ENCODE peak calls at places on chromosomes 12 and 14, in seven cellular contexts. Z is H9, O is mammary epithelial cell, G is neural progenitor cell, I is DND-41, L is PC-3, E is IMR-90. F is an unnamed sample. For H3K4me1, the result is how much of the 10 kb centered on the place peaks cover.

GRCh38 chr14:71497645-71498086 is 434.6 kb upstream of the RGS6 start:
- DNase-seq in Z (no peak), O (peak), G (no peak), I (peak), L (peak), E (peak), F (no peak)

GRCh38 chr14:54567224-54567633 is 301 bp downstream of the SAMD4A start:
- DNase-seq in Z (peak), O (no peak), G (peak), I (no peak), L (no peak), E (no peak), F (peak)

GRCh38 chr12:93679308-93679933 is 2.2 kb downstream of the CRADD start:
- DNase-seq in Z (no peak), O (no peak), G (no peak), I (no peak), L (no peak), E (no peak), F (no peak)

GRCh38 chr12:92431146-92431545 is 271.6 kb upstream of the PLEKHG7 start:
- DNase-seq in Z (peak), O (no peak), G (peak), I (peak), L (no peak), E (no peak), F (no peak)

GRCh38 chr12:70292017-70292776 is 49.0 kb downstream of the CNOT2 start:
- DNase-seq in Z (no peak), O (no peak), G (no peak), I (no peak), L (no peak), E (no peak), F (no peak)

GRCh38 chr14:20440465-20440864 is 4.5 kb upstream of the KLHL33 start:
- DNase-seq in Z (no peak), O (no peak), G (no peak), I (no peak), L (no peak), E (no peak), F (no peak)

GRCh38 chr14:95465936-95466335 is 50.5 kb downstream of the SYNE3 start:
- DNase-seq in Z (no peak), O (no peak), G (no peak), I (no peak), L (no peak), E (no peak), F (no peak)

GRCh38 chr14:23307687-23308644 is 1.3 kb downstream of the BCL2L2 start:
- DNase-seq in Z (no peak), O (peak), G (no peak), I (no peak), L (peak), E (peak), F (no peak)

GRCh38 chr12:75390156-75390898 is 562 bp upstream of the GLIPR1L2 start:
- DNase-seq in Z (no peak), O (no peak), G (no peak), I (no peak), L (no peak), E (no peak), F (no peak)

GRCh38 chr12:94207467-94208432 is 59.4 kb downstream of the PLXNC1 start:
- DNase-seq in Z (no peak), O (no peak), G (no peak), I (no peak), L (peak), E (no peak), F (peak)

DNA sequence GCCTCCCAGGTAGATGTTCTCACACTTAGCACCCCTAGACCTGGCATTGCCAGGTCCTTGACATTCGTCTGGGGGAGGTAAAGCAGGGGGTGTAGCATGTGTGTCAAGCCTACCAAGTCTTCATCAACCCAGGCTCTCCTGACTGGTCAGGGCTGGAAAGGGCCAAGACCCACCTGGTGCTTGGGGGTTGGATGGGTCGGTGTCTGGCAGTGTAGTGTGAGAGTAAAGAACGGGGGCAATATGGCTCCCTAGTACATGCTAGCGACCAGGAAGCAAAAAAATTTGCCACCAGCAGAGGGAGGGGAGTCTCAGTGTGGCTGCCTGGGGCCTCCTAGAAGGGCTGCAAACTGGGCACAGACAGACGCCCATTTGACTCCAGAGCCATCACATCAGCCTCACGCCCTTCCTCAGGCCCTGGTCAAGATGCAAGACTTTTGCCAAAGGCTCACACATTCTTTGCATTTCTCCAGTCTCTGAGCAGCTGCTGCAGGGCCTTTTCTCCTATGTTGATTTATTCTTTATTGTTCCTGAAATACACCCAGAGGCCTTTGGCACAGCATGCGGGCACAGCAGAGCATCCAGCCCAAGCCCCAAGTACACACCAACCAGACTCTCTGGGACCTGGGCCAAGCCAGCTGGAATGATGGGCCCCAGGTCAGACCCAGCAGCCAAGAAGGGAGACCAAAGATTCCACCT is 38.3 kb upstream of the PNMA1 start:
- DNase-seq in Z (peak), O (peak), G (peak), I (no peak), L (peak), E (peak), F (peak)
- TF ChIP-seq CTCF in Z (peak), O (peak), G (peak), I (peak), L (no peak), E (peak), F (peak)

GRCh38 chr12:39464976-39465375 is 22.1 kb upstream of the KIF21A start:
- DNase-seq in Z (no peak), O (no peak), G (no peak), I (no peak), L (no peak), E (no peak), F (no peak)

GRCh38 chr12:39461059-39461458 is 18.1 kb upstream of the KIF21A start:
- DNase-seq in Z (no peak), O (no peak), G (no peak), I (no peak), L (no peak), E (no peak), F (no peak)

DNA sequence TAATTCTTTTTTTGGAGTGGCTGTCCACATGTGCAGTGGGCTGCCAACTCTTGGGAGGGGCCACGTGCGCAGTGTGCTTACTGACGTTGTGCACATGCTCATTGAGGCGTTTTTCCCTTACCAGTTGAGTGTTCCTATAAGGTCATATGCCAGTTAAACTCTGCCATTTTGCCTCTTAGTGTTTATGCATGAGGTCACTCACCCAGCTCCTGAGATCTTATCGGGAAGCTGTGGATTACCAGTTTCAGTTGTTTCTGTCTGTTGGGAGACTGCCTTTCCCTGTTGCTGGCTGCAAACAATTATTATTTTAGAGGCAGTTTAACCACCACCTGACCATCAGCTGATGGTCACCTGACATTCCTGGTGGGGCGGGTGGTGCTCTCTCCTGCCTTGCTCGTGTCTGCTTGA is 16.1 kb upstream of the KIF21A start:
- DNase-seq in Z (no peak), O (no peak), G (no peak), I (no peak), L (no peak), E (no peak), F (no peak)
- H3K4me1 ChIP-seq in Z (under half), O (under half), G (under half), I (under half), L (under half), E (under half), F (under half)

DNA sequence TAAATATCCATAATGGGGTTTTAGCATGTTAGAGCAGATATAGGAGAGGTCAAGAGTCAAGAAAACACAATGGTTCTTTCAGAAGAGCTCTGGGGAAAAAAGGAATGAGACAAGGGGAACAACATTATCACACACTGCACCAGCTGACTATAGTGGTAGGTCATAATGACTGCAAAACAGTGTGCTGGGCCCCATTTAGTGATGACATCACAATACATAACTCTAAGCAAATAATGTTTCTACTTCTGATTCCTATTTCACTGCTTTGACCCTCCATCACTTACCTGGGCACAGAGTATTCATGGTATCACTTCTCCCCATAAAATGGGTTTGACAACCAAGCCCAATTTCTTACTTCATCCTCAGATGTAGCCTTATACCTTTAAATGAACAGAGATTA is 62.1 kb downstream of the GARIN6 start:
- DNase-seq in Z (no peak), O (no peak), G (no peak), I (no peak), L (no peak), E (no peak), F (no peak)
- H3K4me2 ChIP-seq in Z (no peak), O (no peak), G (no peak), I (no peak), L (no peak), E (no peak), F (no peak)

GRCh38 chr12:71804505-71804904 is 35.1 kb upstream of the TBC1D15 start:
- DNase-seq in Z (peak), O (no peak), G (peak), I (no peak), L (no peak), E (no peak), F (no peak)
- TF ChIP-seq CTCF in Z (no peak), O (no peak), G (no peak), I (no peak), L (no peak), E (no peak), F (no peak)

GRCh38 chr14:72742682-72743195 is 151.2 kb downstream of the DPF3 start:
- DNase-seq in Z (no peak), O (no peak), G (no peak), I (no peak), L (no peak), E (no peak), F (no peak)

GRCh38 chr14:72740504-72740961 is 153.4 kb downstream of the DPF3 start:
- DNase-seq in Z (no peak), O (no peak), G (no peak), I (no peak), L (no peak), E (no peak), F (peak)

GRCh38 chr14:72740966-72741835 is 152.7 kb downstream of the DPF3 start:
- DNase-seq in Z (no peak), O (no peak), G (no peak), I (no peak), L (no peak), E (no peak), F (no peak)

GRCh38 chr14:72743626-72744025 is 150.3 kb downstream of the DPF3 start:
- DNase-seq in Z (no peak), O (no peak), G (no peak), I (no peak), L (no peak), E (no peak), F (peak)

DNA sequence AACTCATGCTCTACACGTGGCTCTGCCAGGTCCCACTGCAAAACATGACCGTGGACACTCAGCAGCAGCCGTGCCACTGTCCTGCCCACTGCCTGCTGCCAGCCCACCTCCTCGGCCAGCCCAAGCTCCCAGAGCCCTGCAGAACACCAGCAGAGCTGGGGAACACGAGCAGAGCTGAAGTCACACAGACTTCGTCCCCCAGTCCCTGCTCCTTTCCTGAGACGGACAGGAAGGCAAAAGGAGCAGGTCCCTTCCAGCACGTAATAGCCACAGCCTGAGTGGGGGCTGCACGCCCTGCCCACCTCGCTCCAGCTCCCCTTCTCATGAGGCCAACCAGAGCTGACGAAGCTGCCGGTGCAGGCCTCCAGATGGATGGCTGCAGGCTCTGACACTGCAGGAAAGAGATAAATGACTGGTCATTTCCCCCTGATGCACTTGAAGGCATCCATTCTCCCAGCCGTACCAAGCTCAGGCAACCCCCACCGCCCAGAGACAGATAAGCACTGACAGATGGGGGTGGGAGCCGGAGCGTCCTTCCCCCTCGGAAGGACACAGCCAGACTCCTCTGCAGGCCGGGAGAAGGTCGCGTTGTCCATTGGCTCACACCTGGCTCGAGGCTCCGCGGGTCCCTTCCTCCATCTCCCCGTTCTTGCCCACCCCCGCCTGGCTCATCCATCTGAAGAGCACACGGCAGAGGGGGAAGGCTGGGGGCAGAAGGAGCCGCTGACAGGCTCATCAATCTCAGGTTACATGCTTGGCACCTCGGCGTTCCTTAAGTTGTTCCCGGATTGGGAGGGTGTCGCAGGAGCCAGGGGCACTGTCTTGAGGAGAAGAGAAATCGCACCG is 151.8 kb downstream of the DPF3 start:
- DNase-seq in Z (no peak), O (no peak), G (peak), I (no peak), L (no peak), E (no peak), F (peak)
- H3K4me1 ChIP-seq in Z (under half), O (under half), G (under half), I (under half), L (under half), E (under half), F (under half)

GRCh38 chr14:69317392-69317755 is 57.4 kb downstream of the GALNT16 start:
- DNase-seq in Z (no peak), O (no peak), G (no peak), I (no peak), L (peak), E (no peak), F (no peak)

GRCh38 chr14:69318241-69318640 is 58.3 kb downstream of the GALNT16 start:
- DNase-seq in Z (peak), O (no peak), G (no peak), I (no peak), L (no peak), E (peak), F (peak)

GRCh38 chr14:69318901-69319475 is 59.0 kb downstream of the GALNT16 start:
- DNase-seq in Z (peak), O (no peak), G (no peak), I (no peak), L (no peak), E (no peak), F (peak)

GRCh38 chr14:69316449-69317391 is 56.8 kb downstream of the GALNT16 start:
- DNase-seq in Z (peak), O (peak), G (no peak), I (no peak), L (peak), E (peak), F (peak)

DNA sequence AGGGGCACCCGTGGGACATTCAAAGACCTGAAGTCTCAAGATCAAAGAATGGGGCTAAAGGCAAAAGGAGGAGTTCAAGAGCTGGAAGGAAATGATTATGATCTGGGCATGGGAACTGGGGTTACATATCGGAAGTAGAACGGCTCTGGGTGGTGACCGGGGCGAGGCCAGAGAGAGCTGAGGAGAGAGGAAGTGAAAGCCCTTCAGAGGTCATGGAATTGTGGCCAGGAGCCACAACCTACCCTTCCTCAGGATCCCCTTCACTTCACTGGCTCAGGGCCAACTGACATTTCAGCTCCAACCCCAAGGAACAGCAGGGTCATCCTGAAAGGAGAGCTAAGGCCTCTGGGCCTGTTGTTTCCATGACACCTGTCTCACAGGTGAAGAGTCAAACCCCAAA is 57.8 kb downstream of the GALNT16 start:
- DNase-seq in Z (no peak), O (no peak), G (no peak), I (no peak), L (no peak), E (no peak), F (no peak)
- H3K4me2 ChIP-seq in Z (no peak), O (no peak), G (no peak), I (no peak), L (peak), E (no peak), F (peak)

DNA sequence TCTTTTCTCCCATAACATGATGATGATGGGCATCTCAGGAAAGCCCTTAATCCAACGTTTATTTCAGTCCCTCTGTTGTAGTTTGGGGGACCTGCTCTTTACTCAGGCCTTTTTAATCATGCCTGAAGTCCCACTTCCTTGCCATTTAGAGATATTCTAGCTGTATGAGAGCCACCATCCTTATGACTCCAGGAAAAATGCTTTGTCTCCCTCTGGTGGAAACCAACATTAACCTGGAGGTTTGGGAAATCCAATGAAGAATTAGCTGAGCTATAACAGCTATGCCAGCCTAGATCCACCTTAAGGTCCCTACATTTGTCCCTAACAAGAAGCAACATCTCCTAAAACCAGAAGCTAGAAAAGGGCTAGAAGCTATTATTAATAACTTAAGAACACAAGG is 1399.1 kb downstream of the LRFN5 start:
- DNase-seq in Z (no peak), O (no peak), G (no peak), I (no peak), L (peak), E (peak), F (no peak)
- TF ChIP-seq CTCF in Z (peak), O (no peak), G (no peak), I (no peak), L (peak), E (peak), F (peak)

GRCh38 chr14:103569436-103569835 is 6.7 kb downstream of the COA8 start:
- DNase-seq in Z (no peak), O (no peak), G (no peak), I (no peak), L (no peak), E (no peak), F (no peak)
- H3K4me1 ChIP-seq in Z (under half), O (under half), G (under half), I (under half), L (under half), E (under half), F (under half)

GRCh38 chr12:50563434-50563787 is 58.6 kb downstream of the DIP2B start:
- DNase-seq in Z (no peak), O (no peak), G (no peak), I (no peak), L (no peak), E (no peak), F (no peak)
- H3K4me2 ChIP-seq in Z (no peak), O (no peak), G (no peak), I (no peak), L (no peak), E (no peak), F (no peak)

DNA sequence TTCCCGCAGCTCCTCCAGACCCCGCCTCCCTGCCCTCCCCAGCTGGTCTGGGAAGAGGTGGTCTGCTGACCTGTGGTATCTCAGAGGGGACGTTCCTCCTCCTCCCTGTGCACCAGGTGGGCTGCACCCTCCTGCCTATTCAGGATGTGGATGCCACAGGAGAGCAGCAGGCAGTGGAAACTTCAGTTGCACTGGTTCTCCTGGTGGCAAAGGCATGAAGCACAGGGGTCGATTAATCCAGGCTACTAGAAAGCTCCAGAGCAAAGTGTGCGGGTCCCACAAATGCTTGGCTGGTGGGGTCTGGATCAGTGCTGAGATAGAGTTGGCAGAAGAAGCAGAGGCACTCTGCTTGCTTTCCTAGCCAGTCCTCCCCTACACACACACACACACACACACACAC is 197.0 kb downstream of the SLC41A2 start:
- DNase-seq in Z (peak), O (no peak), G (no peak), I (no peak), L (no peak), E (no peak), F (no peak)
- TF ChIP-seq CTCF in Z (peak), O (no peak), G (peak), I (peak), L (peak), E (no peak), F (peak)